ENCODE peak calls at places on chromosomes 1 and 21, in six cellular contexts. R is fibroblast of mammary gland, F is endothelial cell, Q is OCI-LY7, K is dorsolateral prefrontal cortex, A is GM23338. J is an unnamed sample.

GRCh38 chr1:93051961-93052360 is 27.1 kb upstream of the MTF2 start:
- DNase-seq in R (peak), F (no peak), Q (no peak), K (no peak), A (no peak), J (no peak)

GRCh38 chr1:184622136-184622823 is 132.4 kb downstream of the EDEM3 start:
- DNase-seq in R (peak), F (no peak), Q (no peak), K (peak), A (no peak), J (no peak)

GRCh38 chr21:43936186-43936967 is 71.4 kb downstream of the AGPAT3 start:
- DNase-seq in R (no peak), F (no peak), Q (no peak), K (no peak), A (no peak), J (no peak)

GRCh38 chr1:112423207-112423606 is 27.2 kb downstream of the CTTNBP2NL start:
- DNase-seq in R (no peak), F (no peak), Q (no peak), K (no peak), A (no peak), J (no peak)

GRCh38 chr1:40344597-40344996 is 27.5 kb upstream of the COL9A2 start:
- DNase-seq in R (peak), F (no peak), Q (peak), K (peak), A (peak), J (peak)

GRCh38 chr1:151542710-151543129 is 2.6 kb downstream of the TUFT1 start:
- DNase-seq in R (peak), F (no peak), Q (no peak), K (no peak), A (no peak), J (no peak)

GRCh38 chr21:36087362-36088138 is 17.7 kb downstream of the CBR1 start:
- DNase-seq in R (no peak), F (no peak), Q (no peak), K (peak), A (peak), J (no peak)

GRCh38 chr1:183259886-183260285 is 73.8 kb downstream of the LAMC2 start:
- DNase-seq in R (no peak), F (no peak), Q (no peak), K (no peak), A (peak), J (no peak)

GRCh38 chr1:201903135-201903534 is 14.4 kb downstream of the SHISA4 start:
- DNase-seq in R (peak), F (no peak), Q (no peak), K (no peak), A (no peak), J (no peak)

GRCh38 chr1:59333626-59334277 is 36.9 kb downstream of the FGGY start:
- DNase-seq in R (peak), F (no peak), Q (no peak), K (no peak), A (no peak), J (peak)

GRCh38 chr1:153881764-153882163 is 41.0 kb downstream of the GATAD2B start:
- DNase-seq in R (peak), F (no peak), Q (no peak), K (no peak), A (no peak), J (no peak)

GRCh38 chr21:31659286-31660133 is at the start of gene SOD1:
- DNase-seq in R (peak), F (peak), Q (peak), K (peak), A (peak), J (peak)
- TF ChIP-seq CTCF in R (no peak), F (no peak), Q (no peak), K (peak), A (no peak), J (no peak)

GRCh38 chr1:233972951-233973635 is 68.6 kb downstream of the SLC35F3 start:
- DNase-seq in R (no peak), F (no peak), Q (no peak), K (no peak), A (no peak), J (no peak)
- TF ChIP-seq CTCF in R (no peak), F (no peak), Q (no peak), K (no peak), A (peak), J (no peak)

GRCh38 chr1:224733021-224733911 is 117.1 kb downstream of the CNIH3 start:
- DNase-seq in R (peak), F (no peak), Q (no peak), K (no peak), A (no peak), J (no peak)

GRCh38 chr1:224736619-224737352 is 120.7 kb downstream of the CNIH3 start:
- DNase-seq in R (peak), F (no peak), Q (no peak), K (peak), A (peak), J (no peak)

GRCh38 chr1:224732367-224733006 is 116.4 kb downstream of the CNIH3 start:
- DNase-seq in R (no peak), F (no peak), Q (no peak), K (no peak), A (no peak), J (no peak)

GRCh38 chr1:224735159-224735558 is 119.0 kb downstream of the CNIH3 start:
- DNase-seq in R (no peak), F (no peak), Q (no peak), K (no peak), A (no peak), J (no peak)

GRCh38 chr1:224734261-224734935 is 118.3 kb downstream of the CNIH3 start:
- DNase-seq in R (no peak), F (no peak), Q (no peak), K (no peak), A (peak), J (no peak)
- TF ChIP-seq CTCF in R (no peak), F (no peak), Q (no peak), K (no peak), A (peak), J (no peak)

DNA sequence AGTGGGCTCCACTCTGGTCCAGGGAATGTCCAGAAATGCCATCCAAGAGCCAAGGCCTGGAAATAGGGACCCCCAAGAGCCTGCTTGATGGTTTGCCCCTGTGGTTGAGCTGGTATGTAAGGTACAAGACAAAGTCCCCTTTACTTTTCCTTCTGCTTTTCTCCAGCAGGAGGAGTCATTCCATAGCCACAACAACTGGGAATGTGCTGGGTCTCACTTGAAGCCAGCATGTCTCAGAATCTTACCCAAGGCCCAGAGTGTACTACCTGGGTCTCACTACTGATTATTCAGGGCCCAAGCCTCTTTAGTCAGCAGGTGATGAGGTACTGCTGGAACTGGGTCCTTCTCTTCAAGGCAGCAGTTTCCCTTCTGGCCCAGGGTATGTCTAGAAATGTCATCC is 62.1 kb upstream of the CD55 start:
- DNase-seq in R (peak), F (peak), Q (no peak), K (no peak), A (peak), J (no peak)
- TF ChIP-seq CTCF in R (peak), F (peak), Q (no peak), K (no peak), A (peak), J (no peak)

GRCh38 chr1:196059210-196059609 is 549.0 kb downstream of the KCNT2 start:
- DNase-seq in R (no peak), F (no peak), Q (no peak), K (no peak), A (no peak), J (no peak)
- TF ChIP-seq CTCF in R (no peak), F (no peak), Q (no peak), K (no peak), A (peak), J (no peak)

DNA sequence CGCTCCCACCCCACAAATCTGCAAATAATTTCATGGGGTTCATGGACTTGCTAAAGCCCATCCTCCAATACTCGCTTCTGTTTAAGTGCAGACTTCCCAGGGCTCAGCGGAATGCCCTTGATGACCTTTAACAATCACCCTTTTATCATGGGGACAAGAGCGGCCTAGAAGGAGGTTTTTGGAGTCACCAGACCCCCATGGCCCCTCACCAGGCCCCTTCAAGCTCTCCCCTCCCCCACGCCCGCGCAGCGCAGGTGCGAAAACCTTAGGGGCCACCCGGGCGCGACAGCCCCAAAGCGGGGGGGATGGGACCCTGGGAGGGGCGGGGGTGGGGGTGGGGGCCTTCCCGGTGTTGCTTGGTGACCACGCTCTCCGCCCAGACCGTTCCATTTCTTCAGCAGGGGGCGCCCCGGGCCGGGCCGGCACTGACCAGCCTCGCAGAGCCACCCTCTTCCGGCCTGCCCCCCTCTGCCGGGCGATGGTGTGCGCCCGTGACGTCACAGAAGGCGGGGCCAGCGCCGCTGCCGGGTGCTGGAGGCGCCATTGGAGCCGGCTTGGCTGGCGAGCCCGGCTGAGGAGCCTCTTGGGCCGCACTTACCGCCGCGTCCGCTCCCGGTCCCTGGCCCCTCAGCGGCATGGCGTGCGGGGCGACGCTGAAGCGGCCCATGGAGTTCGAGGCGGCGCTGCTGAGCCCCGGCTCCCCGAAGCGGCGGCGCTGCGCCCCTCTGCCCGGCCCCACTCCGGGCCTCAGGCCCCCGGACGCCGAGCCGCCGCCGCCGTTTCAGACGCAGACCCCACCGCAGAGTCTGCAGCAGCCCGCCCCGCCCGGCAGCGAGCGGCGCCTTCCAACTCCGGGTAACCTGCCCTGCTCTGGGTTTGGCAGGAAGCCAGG is at the start of gene AKIRIN1:
- DNase-seq in R (peak), F (peak), Q (peak), K (peak), A (peak), J (peak)
- TF ChIP-seq CTCF in R (no peak), F (no peak), Q (no peak), K (peak), A (no peak), J (peak)

GRCh38 chr1:167520711-167521206 is 2.4 kb upstream of the CD247 start:
- DNase-seq in R (no peak), F (no peak), Q (peak), K (peak), A (peak), J (no peak)
- TF ChIP-seq CTCF in R (no peak), F (no peak), Q (peak), K (no peak), A (peak), J (no peak)

DNA sequence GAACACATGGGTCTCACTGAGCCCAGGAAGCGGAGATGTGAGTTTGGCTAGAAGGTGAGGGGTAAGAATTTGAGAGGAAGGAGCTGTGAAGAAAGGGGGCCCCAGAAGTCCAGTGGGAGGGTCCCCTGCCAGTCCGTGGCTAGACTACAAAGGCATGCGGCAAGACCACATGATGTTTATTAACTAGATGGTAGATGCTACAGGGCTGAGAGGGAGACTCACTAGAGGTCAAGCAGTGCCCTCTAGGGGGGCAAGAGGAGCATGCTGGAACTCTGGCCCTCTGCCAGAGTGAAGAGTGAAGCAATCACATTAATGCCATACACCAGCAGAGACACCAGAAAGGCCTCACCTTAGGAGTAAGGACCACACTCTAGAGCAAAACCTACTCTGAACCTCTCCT is 12.2 kb downstream of the KIAA0319L start:
- DNase-seq in R (peak), F (peak), Q (peak), K (peak), A (peak), J (peak)
- TF ChIP-seq CTCF in R (no peak), F (no peak), Q (peak), K (peak), A (peak), J (peak)

GRCh38 chr1:158021721-158022120 is 28.3 kb downstream of the KIRREL1 start:
- DNase-seq in R (no peak), F (no peak), Q (no peak), K (no peak), A (no peak), J (no peak)

GRCh38 chr1:158017800-158018595 is 24.6 kb downstream of the KIRREL1 start:
- DNase-seq in R (no peak), F (no peak), Q (no peak), K (no peak), A (peak), J (no peak)

GRCh38 chr1:158020877-158021630 is 27.6 kb downstream of the KIRREL1 start:
- DNase-seq in R (peak), F (no peak), Q (no peak), K (no peak), A (no peak), J (no peak)

GRCh38 chr1:158016651-158017335 is 23.3 kb downstream of the KIRREL1 start:
- DNase-seq in R (no peak), F (no peak), Q (no peak), K (no peak), A (no peak), J (no peak)

GRCh38 chr1:158019177-158019868 is 25.9 kb downstream of the KIRREL1 start:
- DNase-seq in R (peak), F (peak), Q (no peak), K (no peak), A (peak), J (no peak)
- TF ChIP-seq CTCF in R (no peak), F (no peak), Q (no peak), K (no peak), A (peak), J (no peak)